ENCODE peak calls at places on chromosomes 5 and 9, in five cellular contexts. X is ELR, J is body of pancreas, P is amniotic epithelial cell, B is AG08396. Y is an unnamed sample.

GRCh38 chr9:130143974-130144373 is 28.2 kb upstream of the NCS1 start:
- DNase-seq in X (no peak), J (no peak), P (peak), B (peak), Y (no peak)

GRCh38 chr5:134840811-134841210 is 5.0 kb upstream of the C5orf24 start:
- DNase-seq in X (peak), J (no peak), B (no peak), P (no peak), Y (peak)

GRCh38 chr9:108049026-108049591 is 559.5 kb upstream of the KLF4 start:
- DNase-seq in X (peak), P (peak), B (peak), J (no peak), Y (peak)

GRCh38 chr9:124693403-124693802 is 77.7 kb downstream of the NR6A1 start:
- DNase-seq in B (no peak), J (no peak), P (no peak), X (no peak), Y (no peak)

GRCh38 chr5:146395233-146395632 is 51.9 kb upstream of the TCERG1 start:
- DNase-seq in J (no peak), X (no peak), P (no peak), B (no peak), Y (no peak)

GRCh38 chr5:51159606-51160005 is 223.6 kb upstream of the ISL1 start:
- DNase-seq in J (no peak), X (no peak), P (no peak), B (no peak), Y (no peak)

GRCh38 chr9:117718085-117718484 is 13.9 kb downstream of the TLR4 start:
- DNase-seq in P (no peak), B (no peak), X (peak), J (no peak), Y (peak)

GRCh38 chr5:37492778-37493555 is 113.8 kb downstream of the WDR70 start:
- DNase-seq in P (peak), J (no peak), B (no peak), X (no peak), Y (no peak)

GRCh38 chr9:128091144-128091543 is 23.1 kb downstream of the SLC25A25 start:
- DNase-seq in B (peak), P (peak), X (peak), J (no peak), Y (no peak)

GRCh38 chr5:174542037-174542436 is 182.3 kb upstream of the MSX2 start:
- DNase-seq in J (no peak), B (no peak), P (no peak), X (no peak), Y (no peak)

GRCh38 chr5:52139888-52140580 is 647.7 kb upstream of the ITGA1 start:
- DNase-seq in P (no peak), B (no peak), X (no peak), J (no peak), Y (no peak)

GRCh38 chr5:179806250-179807045 is at the start of gene MGAT4B:
- DNase-seq in X (peak), P (peak), J (peak), B (peak), Y (peak)

GRCh38 chr5:109412981-109413402 is 3.2 kb upstream of the PJA2 start:
- DNase-seq in X (no peak), P (no peak), J (no peak), B (no peak), Y (no peak)

GRCh38 chr9:81592890-81593271 is 96.5 kb downstream of the TLE1 start:
- DNase-seq in P (no peak), X (no peak), J (no peak), B (no peak), Y (no peak)

GRCh38 chr5:133696782-133697507 is 84.6 kb upstream of the FSTL4 start:
- DNase-seq in X (no peak), B (no peak), P (no peak), J (no peak), Y (no peak)

GRCh38 chr5:76413746-76414145 is 10.7 kb downstream of the IQGAP2 start:
- DNase-seq in J (no peak), B (no peak), P (no peak), X (no peak), Y (no peak)

GRCh38 chr9:12862596-12862995 is 87.8 kb downstream of the LURAP1L start:
- DNase-seq in J (no peak), P (no peak), B (no peak), X (no peak), Y (no peak)

GRCh38 chr5:125034331-125034730 is 287.9 kb upstream of the ZNF608 start:
- DNase-seq in J (peak), X (no peak), P (no peak), B (no peak), Y (no peak)

GRCh38 chr5:31385774-31386537 is 145.9 kb downstream of the DROSHA start:
- DNase-seq in X (peak), J (no peak), B (no peak), P (no peak), Y (no peak)

GRCh38 chr9:121305269-121305994 is 37.5 kb downstream of the GSN start:
- DNase-seq in P (no peak), B (no peak), X (no peak), J (no peak), Y (no peak)

GRCh38 chr9:94783121-94783664 is 56.7 kb downstream of the AOPEP start:
- DNase-seq in J (peak), B (peak), P (peak), X (peak), Y (peak)

Y was measured in bronchial epithelial cell.